ENCODE peak calls at places on chromosomes 13 and 19, in ten cellular contexts. H, B, K, J, F, G, E, U, I and N are unnamed samples.

GRCh38 chr19:30228726-30229523 is 143.3 kb upstream of the ZNF536 start:
- DNase-seq in H (no peak), E (peak; percentile 6), U (peak; percentile 57), F (no peak), I (no peak), G (no peak), J (no peak), K (no peak), B (no peak), N (no peak)

GRCh38 chr13:34627499-34627898 is 314.6 kb upstream of the NBEA start:
- DNase-seq in K (no peak), H (no peak), E (no peak), I (no peak), G (no peak), B (no peak), U (no peak), F (no peak), J (no peak), N (no peak)

GRCh38 chr19:13999085-13999484 is 7.0 kb downstream of the RFX1 start:
- DNase-seq in K (no peak), H (no peak), F (no peak), I (no peak), G (no peak), J (no peak), E (no peak), B (no peak), U (no peak), N (no peak)

GRCh38 chr19:7506385-7507328 is 9.2 kb upstream of the ZNF358 start:
- DNase-seq in H (no peak), G (no peak), I (peak; percentile 92), E (peak; percentile 48), B (peak; percentile 42), U (peak; percentile 81), K (peak; percentile 86), F (peak; percentile 86), J (peak; percentile 69), N (peak; percentile 32)

GRCh38 chr19:38952395-38953165 is 21.8 kb downstream of the MRPS12 start:
- DNase-seq in J (peak; percentile 77), K (peak; percentile 39), B (no peak), F (no peak), E (peak; percentile 16), I (no peak), U (no peak), G (no peak), H (no peak), N (no peak)

GRCh38 chr19:13102666-13103584 is at the start of gene LYL1:
- DNase-seq in G (peak; percentile 46), I (peak; percentile 88), J (peak; percentile 24), U (no peak), B (peak; percentile 30), K (peak; percentile 86), E (no peak), H (no peak), F (peak; percentile 87), N (no peak)

GRCh38 chr13:99916366-99917103 is 55.0 kb downstream of the ZIC5 start:
- DNase-seq in E (peak; percentile 71), I (no peak), G (no peak), K (no peak), U (peak; percentile 75), F (no peak), J (peak; percentile 3), B (no peak), H (no peak), N (no peak)

GRCh38 chr19:3895788-3896187 is 15.3 kb downstream of the ATCAY start:
- DNase-seq in I (no peak), U (no peak), J (no peak), G (no peak), K (no peak), H (no peak), E (no peak), B (no peak), F (no peak), N (no peak)

GRCh38 chr13:59677966-59678814 is 485.5 kb downstream of the DIAPH3 start:
- DNase-seq in G (no peak), K (no peak), F (no peak), J (no peak), H (no peak), B (no peak), U (peak; percentile 57), I (no peak), E (peak; percentile 72), N (no peak)

DNA sequence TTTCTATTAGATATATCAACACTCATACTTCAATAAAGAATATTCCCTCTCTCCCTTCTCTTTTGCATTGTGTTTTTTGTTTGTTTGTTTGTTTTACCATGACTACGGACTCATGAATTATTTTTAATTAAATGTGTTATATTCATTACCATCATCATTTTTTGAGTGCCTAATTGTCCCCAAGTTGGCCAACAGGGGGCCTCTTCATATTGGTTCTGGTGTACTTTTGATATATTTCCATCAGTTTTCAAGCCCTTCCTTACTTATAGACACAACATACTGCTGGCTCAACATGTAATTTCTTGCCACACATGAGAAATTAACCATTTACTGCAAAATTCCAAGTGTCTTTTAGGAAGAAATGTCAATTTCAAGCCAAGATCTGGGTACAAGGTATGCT is 54.5 kb upstream of the GPC6 start:
- DNase-seq in H (no peak), E (no peak), B (no peak), U (no peak), K (no peak), G (no peak), F (no peak), J (no peak), I (no peak), N (no peak)
- TF ChIP-seq CTCF in H (peak; percentile 56), E (peak; percentile 13), B (no peak), U (peak; percentile 26), K (no peak), G (peak; percentile 47), F (no peak), J (no peak), I (no peak), N (no peak)

GRCh38 chr13:23348270-23349126 is 85.0 kb downstream of the SACS start:
- DNase-seq in B (no peak), F (no peak), K (no peak), U (peak; percentile 27), E (no peak), H (no peak), J (no peak), I (no peak), G (no peak), N (no peak)
- TF ChIP-seq CTCF in B (no peak), F (no peak), K (no peak), U (no peak), E (peak; percentile 7), H (no peak), J (no peak), I (no peak), G (no peak), N (no peak)

GRCh38 chr13:30932481-30933333 is at the start of gene TEX26:
- DNase-seq in F (no peak), G (peak; percentile 28), H (no peak), E (no peak), J (no peak), I (no peak), U (no peak), K (no peak), B (no peak), N (no peak)
- TF ChIP-seq CTCF in F (no peak), G (peak; percentile 35), H (no peak), E (no peak), J (no peak), I (no peak), U (no peak), K (no peak), B (no peak), N (no peak)

GRCh38 chr19:52331757-52332156 is 4.3 kb upstream of the ZNF610 start:
- DNase-seq in J (no peak), U (no peak), B (no peak), F (no peak), G (no peak), H (no peak), I (no peak), K (no peak), E (no peak), N (no peak)

GRCh38 chr19:52336976-52337375 is 933 bp downstream of the ZNF610 start:
- DNase-seq in B (no peak), F (no peak), E (peak; percentile 27), I (no peak), J (no peak), H (no peak), U (no peak), K (no peak), G (no peak), N (no peak)

GRCh38 chr19:52335768-52336116 is 301 bp upstream of the ZNF610 start:
- DNase-seq in H (no peak), E (no peak), F (no peak), G (no peak), J (no peak), U (no peak), K (no peak), I (no peak), B (no peak), N (no peak)

DNA sequence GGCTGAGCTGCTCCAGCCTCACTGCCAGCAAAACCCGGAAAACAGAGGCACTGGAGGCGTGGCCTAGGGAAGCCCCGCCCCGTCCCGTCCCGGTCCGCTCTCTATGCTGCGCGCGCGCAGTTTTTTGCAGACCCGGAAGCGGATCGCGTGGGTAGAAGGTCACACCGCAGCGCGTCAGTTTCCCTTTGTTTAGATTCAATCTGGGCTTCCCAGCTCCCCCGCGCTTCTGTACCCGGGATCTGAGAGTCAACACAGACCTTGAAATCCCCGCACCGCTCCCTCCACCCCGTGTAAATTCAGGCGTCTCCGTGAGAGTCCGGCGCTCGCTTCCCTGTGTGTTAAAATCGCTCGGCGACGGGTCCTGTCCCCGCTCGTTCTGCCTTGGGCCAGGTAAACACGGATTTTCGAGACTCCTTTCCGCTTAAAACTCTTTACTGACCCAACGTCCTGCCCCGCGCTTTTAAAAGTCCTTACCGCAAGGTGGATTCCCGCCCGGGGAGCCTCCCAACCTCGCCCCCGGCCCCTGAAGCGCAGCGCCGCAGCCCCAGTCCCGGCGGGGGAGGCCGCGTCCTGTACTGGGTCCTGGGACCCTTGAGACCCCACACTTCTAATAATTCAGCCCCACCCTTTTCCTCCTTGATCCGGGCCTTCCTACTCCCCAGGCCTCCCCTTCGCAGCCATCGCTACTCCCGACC is at the start of gene ZNF610:
- DNase-seq in U (peak; percentile 76), K (peak; percentile 88), F (peak; percentile 95), B (peak; percentile 87), J (no peak), H (peak; percentile 73), I (peak; percentile 89), G (peak; percentile 89), E (peak; percentile 88), N (peak; percentile 28)
- TF ChIP-seq CTCF in U (no peak), K (no peak), F (no peak), B (no peak), J (no peak), H (no peak), I (no peak), G (no peak), E (no peak), N (no peak)

DNA sequence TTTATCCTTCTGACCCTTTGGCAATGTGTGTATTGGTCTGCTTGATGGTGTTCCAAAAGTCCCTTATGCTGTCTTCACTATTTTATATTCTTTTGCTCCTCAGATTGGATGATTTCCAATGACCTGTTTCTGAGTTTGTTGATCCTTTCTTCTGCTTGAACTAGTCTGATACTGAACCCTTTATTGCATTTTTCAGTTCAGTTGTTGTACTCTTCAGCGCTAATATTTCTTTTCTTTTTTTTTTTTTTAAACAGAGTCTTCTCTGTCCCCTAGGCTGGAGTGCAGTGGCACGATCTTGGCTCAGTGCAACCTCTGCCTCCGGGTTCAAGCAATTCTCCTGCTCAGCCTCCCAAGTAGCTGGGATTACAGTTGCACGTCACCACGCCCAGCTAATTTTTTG is 12.6 kb upstream of the ZNF566 start:
- DNase-seq in G (no peak), E (no peak), B (no peak), J (no peak), U (no peak), H (no peak), F (no peak), I (no peak), K (no peak), N (no peak)
- TF ChIP-seq CTCF in G (no peak), E (no peak), B (no peak), J (no peak), U (no peak), H (no peak), F (no peak), I (no peak), K (no peak), N (no peak)